ENCODE peak calls at places on chromosomes 12 and 14, in eight cellular contexts. One of them, this sample, is unnamed.

GRCh38 chr12:42356344-42356743 is 30.4 kb downstream of the PPHLN1 start:
- DNase-seq in dorsolateral prefrontal cortex: no peak
- DNase-seq in foreskin fibroblast: no peak
- DNase-seq in neural progenitor cell: no peak
- DNase-seq in natural killer cell: no peak
- DNase-seq in epithelial cell of esophagus: no peak
- DNase-seq in cardiac fibroblast: no peak
- DNase-seq in GM06990: no peak
- DNase-seq in this sample: no peak

GRCh38 chr12:32107376-32108267 is 975 bp downstream of the BICD1 start:
- DNase-seq in dorsolateral prefrontal cortex: no peak
- DNase-seq in foreskin fibroblast: peak; percentile 78
- DNase-seq in neural progenitor cell: peak; percentile 48
- DNase-seq in natural killer cell: no peak
- DNase-seq in epithelial cell of esophagus: peak; percentile 83
- DNase-seq in cardiac fibroblast: peak; percentile 85
- DNase-seq in GM06990: no peak
- DNase-seq in this sample: peak; percentile 82

GRCh38 chr14:66216763-66217162 is 269.4 kb upstream of the CCDC196 start:
- DNase-seq in dorsolateral prefrontal cortex: no peak
- DNase-seq in foreskin fibroblast: no peak
- DNase-seq in neural progenitor cell: peak; percentile 41
- DNase-seq in natural killer cell: no peak
- DNase-seq in epithelial cell of esophagus: no peak
- DNase-seq in cardiac fibroblast: peak; percentile 5
- DNase-seq in GM06990: no peak
- DNase-seq in this sample: no peak

GRCh38 chr12:113609692-113610469 is 138.2 kb upstream of the LHX5 start:
- DNase-seq in dorsolateral prefrontal cortex: no peak
- DNase-seq in foreskin fibroblast: no peak
- DNase-seq in neural progenitor cell: peak; percentile 98
- DNase-seq in natural killer cell: no peak
- DNase-seq in epithelial cell of esophagus: no peak
- DNase-seq in cardiac fibroblast: no peak
- DNase-seq in GM06990: no peak
- DNase-seq in this sample: no peak

GRCh38 chr12:6367969-6368892 is 7.1 kb downstream of the SCNN1A start:
- DNase-seq in dorsolateral prefrontal cortex: no peak
- DNase-seq in foreskin fibroblast: no peak
- DNase-seq in neural progenitor cell: no peak
- DNase-seq in natural killer cell: no peak
- DNase-seq in epithelial cell of esophagus: no peak
- DNase-seq in cardiac fibroblast: no peak
- DNase-seq in GM06990: no peak
- DNase-seq in this sample: no peak

GRCh38 chr12:13841358-13841757 is 140.0 kb downstream of the GRIN2B start:
- DNase-seq in dorsolateral prefrontal cortex: no peak
- DNase-seq in foreskin fibroblast: no peak
- DNase-seq in neural progenitor cell: no peak
- DNase-seq in natural killer cell: no peak
- DNase-seq in epithelial cell of esophagus: no peak
- DNase-seq in cardiac fibroblast: no peak
- DNase-seq in GM06990: no peak
- DNase-seq in this sample: no peak

GRCh38 chr12:124774462-124775167 is 89.0 kb downstream of the SCARB1 start:
- DNase-seq in dorsolateral prefrontal cortex: peak; percentile 72
- DNase-seq in foreskin fibroblast: peak; percentile 77
- DNase-seq in neural progenitor cell: no peak
- DNase-seq in natural killer cell: no peak
- DNase-seq in epithelial cell of esophagus: peak; percentile 86
- DNase-seq in cardiac fibroblast: peak; percentile 99
- DNase-seq in GM06990: peak; percentile 92
- DNase-seq in this sample: peak; percentile 28

GRCh38 chr14:60327447-60328331 is 78.7 kb downstream of the PPM1A start:
- DNase-seq in dorsolateral prefrontal cortex: peak; percentile 44
- DNase-seq in foreskin fibroblast: peak; percentile 46
- DNase-seq in neural progenitor cell: peak; percentile 43
- DNase-seq in natural killer cell: no peak
- DNase-seq in epithelial cell of esophagus: peak; percentile 19
- DNase-seq in cardiac fibroblast: no peak
- DNase-seq in GM06990: peak; percentile 73
- DNase-seq in this sample: no peak

GRCh38 chr12:106086696-106087095 is 52.1 kb downstream of the NUAK1 start:
- DNase-seq in dorsolateral prefrontal cortex: peak; percentile 74
- DNase-seq in foreskin fibroblast: no peak
- DNase-seq in neural progenitor cell: no peak
- DNase-seq in natural killer cell: no peak
- DNase-seq in epithelial cell of esophagus: no peak
- DNase-seq in cardiac fibroblast: no peak
- DNase-seq in GM06990: no peak
- DNase-seq in this sample: no peak

GRCh38 chr12:53869500-53869899 is 69.1 kb upstream of the HOXC13 start:
- DNase-seq in dorsolateral prefrontal cortex: no peak
- DNase-seq in foreskin fibroblast: peak; percentile 8
- DNase-seq in neural progenitor cell: no peak
- DNase-seq in natural killer cell: no peak
- DNase-seq in epithelial cell of esophagus: peak; percentile 63
- DNase-seq in cardiac fibroblast: no peak
- DNase-seq in GM06990: no peak
- DNase-seq in this sample: peak; percentile 10

GRCh38 chr14:103123634-103124500 is 606 bp downstream of the TNFAIP2 start:
- DNase-seq in dorsolateral prefrontal cortex: no peak
- DNase-seq in foreskin fibroblast: peak; percentile 48
- DNase-seq in neural progenitor cell: peak; percentile 61
- DNase-seq in natural killer cell: no peak
- DNase-seq in epithelial cell of esophagus: peak; percentile 15
- DNase-seq in cardiac fibroblast: peak; percentile 58
- DNase-seq in GM06990: no peak
- DNase-seq in this sample: no peak

GRCh38 chr12:47025349-47025748 is 54.1 kb upstream of the PCED1B start:
- DNase-seq in dorsolateral prefrontal cortex: no peak
- DNase-seq in foreskin fibroblast: no peak
- DNase-seq in neural progenitor cell: no peak
- DNase-seq in natural killer cell: no peak
- DNase-seq in epithelial cell of esophagus: no peak
- DNase-seq in cardiac fibroblast: no peak
- DNase-seq in GM06990: no peak
- DNase-seq in this sample: no peak

GRCh38 chr12:77841467-77842054 is 10.9 kb downstream of the NAV3 start:
- DNase-seq in dorsolateral prefrontal cortex: no peak
- DNase-seq in foreskin fibroblast: no peak
- DNase-seq in neural progenitor cell: no peak
- DNase-seq in natural killer cell: no peak
- DNase-seq in epithelial cell of esophagus: peak; percentile 48
- DNase-seq in cardiac fibroblast: peak; percentile 22
- DNase-seq in GM06990: no peak
- DNase-seq in this sample: peak; percentile 63

GRCh38 chr12:105166736-105167135 is 59.2 kb downstream of the WASHC4 start:
- DNase-seq in dorsolateral prefrontal cortex: no peak
- DNase-seq in foreskin fibroblast: peak; percentile 64
- DNase-seq in neural progenitor cell: no peak
- DNase-seq in natural killer cell: no peak
- DNase-seq in epithelial cell of esophagus: peak; percentile 29
- DNase-seq in cardiac fibroblast: peak; percentile 21
- DNase-seq in GM06990: no peak
- DNase-seq in this sample: no peak

GRCh38 chr14:32020882-32021281 is 56.2 kb upstream of the ARHGAP5 start:
- DNase-seq in dorsolateral prefrontal cortex: no peak
- DNase-seq in foreskin fibroblast: no peak
- DNase-seq in neural progenitor cell: no peak
- DNase-seq in natural killer cell: no peak
- DNase-seq in epithelial cell of esophagus: peak; percentile 23
- DNase-seq in cardiac fibroblast: no peak
- DNase-seq in GM06990: no peak
- DNase-seq in this sample: peak; percentile 38

GRCh38 chr12:6770094-6770493 is 2.2 kb upstream of the LAG3 start:
- DNase-seq in dorsolateral prefrontal cortex: no peak
- DNase-seq in foreskin fibroblast: no peak
- DNase-seq in neural progenitor cell: no peak
- DNase-seq in natural killer cell: no peak
- DNase-seq in epithelial cell of esophagus: no peak
- DNase-seq in cardiac fibroblast: no peak
- DNase-seq in GM06990: no peak
- DNase-seq in this sample: no peak

GRCh38 chr12:55930771-55931316 is at the start of gene DGKA:
- DNase-seq in dorsolateral prefrontal cortex: no peak
- DNase-seq in foreskin fibroblast: peak; percentile 86
- DNase-seq in neural progenitor cell: peak; percentile 52
- DNase-seq in natural killer cell: peak; percentile 25
- DNase-seq in epithelial cell of esophagus: peak; percentile 92
- DNase-seq in cardiac fibroblast: peak; percentile 87
- DNase-seq in GM06990: peak; percentile 53
- DNase-seq in this sample: peak; percentile 96

DNA sequence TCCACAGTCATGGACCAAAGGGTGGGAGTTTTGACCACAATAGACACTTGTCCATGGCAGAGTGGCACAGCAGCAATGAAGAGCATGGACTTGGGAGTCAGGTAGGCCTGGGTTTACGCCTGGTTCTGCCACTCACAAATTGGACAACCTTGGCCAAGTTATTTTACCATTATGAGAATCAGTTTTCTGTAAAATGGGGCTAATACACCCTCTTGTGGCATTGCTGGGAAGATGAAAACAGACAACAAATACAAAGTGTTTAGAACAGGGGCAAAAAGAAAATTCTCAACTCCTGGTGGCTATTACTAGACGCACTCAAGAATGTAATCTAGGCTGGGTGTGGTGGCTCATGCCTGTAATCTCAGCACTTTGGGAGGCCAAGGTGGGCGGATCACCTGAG is 2.6 kb downstream of the C12orf43 start:
- DNase-seq in dorsolateral prefrontal cortex: no peak
- DNase-seq in foreskin fibroblast: no peak
- DNase-seq in neural progenitor cell: no peak
- DNase-seq in natural killer cell: no peak
- DNase-seq in epithelial cell of esophagus: no peak
- DNase-seq in cardiac fibroblast: no peak
- DNase-seq in GM06990: no peak
- DNase-seq in this sample: no peak
- TF ChIP-seq CTCF in dorsolateral prefrontal cortex: no peak
- TF ChIP-seq CTCF in foreskin fibroblast: no peak
- TF ChIP-seq CTCF in neural progenitor cell: no peak
- TF ChIP-seq CTCF in natural killer cell: no peak
- TF ChIP-seq CTCF in epithelial cell of esophagus: peak; percentile 18
- TF ChIP-seq CTCF in cardiac fibroblast: no peak
- TF ChIP-seq CTCF in GM06990: no peak
- TF ChIP-seq CTCF in this sample: no peak

GRCh38 chr12:49622501-49623141 is 740 bp upstream of the PRPF40B start:
- DNase-seq in dorsolateral prefrontal cortex: no peak
- DNase-seq in foreskin fibroblast: no peak
- DNase-seq in neural progenitor cell: peak; percentile 58
- DNase-seq in natural killer cell: peak; percentile 32
- DNase-seq in epithelial cell of esophagus: no peak
- DNase-seq in cardiac fibroblast: peak; percentile 22
- DNase-seq in GM06990: peak; percentile 80
- DNase-seq in this sample: peak; percentile 26

GRCh38 chr12:49624919-49625577 is 1.7 kb downstream of the PRPF40B start:
- DNase-seq in dorsolateral prefrontal cortex: no peak
- DNase-seq in foreskin fibroblast: peak; percentile 25
- DNase-seq in neural progenitor cell: no peak
- DNase-seq in natural killer cell: no peak
- DNase-seq in epithelial cell of esophagus: peak; percentile 91
- DNase-seq in cardiac fibroblast: peak; percentile 76
- DNase-seq in GM06990: no peak
- DNase-seq in this sample: peak; percentile 93

GRCh38 chr12:49626169-49626835 is 2.9 kb downstream of the PRPF40B start:
- DNase-seq in dorsolateral prefrontal cortex: no peak
- DNase-seq in foreskin fibroblast: peak; percentile 28
- DNase-seq in neural progenitor cell: no peak
- DNase-seq in natural killer cell: no peak
- DNase-seq in epithelial cell of esophagus: peak; percentile 39
- DNase-seq in cardiac fibroblast: peak; percentile 49
- DNase-seq in GM06990: no peak
- DNase-seq in this sample: peak; percentile 22

GRCh38 chr12:49621651-49622500 is 1.5 kb upstream of the PRPF40B start:
- DNase-seq in dorsolateral prefrontal cortex: no peak
- DNase-seq in foreskin fibroblast: peak; percentile 28
- DNase-seq in neural progenitor cell: no peak
- DNase-seq in natural killer cell: no peak
- DNase-seq in epithelial cell of esophagus: no peak
- DNase-seq in cardiac fibroblast: no peak
- DNase-seq in GM06990: peak; percentile 61
- DNase-seq in this sample: no peak

GRCh38 chr12:49623142-49623899 is at the start of gene PRPF40B:
- DNase-seq in dorsolateral prefrontal cortex: peak; percentile 84
- DNase-seq in foreskin fibroblast: peak; percentile 92
- DNase-seq in neural progenitor cell: peak; percentile 94
- DNase-seq in natural killer cell: peak; percentile 81
- DNase-seq in epithelial cell of esophagus: peak; percentile 86
- DNase-seq in cardiac fibroblast: peak; percentile 79
- DNase-seq in GM06990: peak; percentile 87
- DNase-seq in this sample: peak; percentile 63
- TF ChIP-seq CTCF in dorsolateral prefrontal cortex: peak; percentile 40
- TF ChIP-seq CTCF in foreskin fibroblast: peak; percentile 41
- TF ChIP-seq CTCF in neural progenitor cell: peak; percentile 66
- TF ChIP-seq CTCF in natural killer cell: peak; percentile 19
- TF ChIP-seq CTCF in epithelial cell of esophagus: no peak
- TF ChIP-seq CTCF in cardiac fibroblast: no peak
- TF ChIP-seq CTCF in GM06990: peak; percentile 32
- TF ChIP-seq CTCF in this sample: peak; percentile 46

GRCh38 chr14:64766430-64767151 is 62.4 kb downstream of the PLEKHG3 start:
- DNase-seq in dorsolateral prefrontal cortex: no peak
- DNase-seq in foreskin fibroblast: no peak
- DNase-seq in neural progenitor cell: peak; percentile 59
- DNase-seq in natural killer cell: no peak
- DNase-seq in epithelial cell of esophagus: peak; percentile 82
- DNase-seq in cardiac fibroblast: no peak
- DNase-seq in GM06990: no peak
- DNase-seq in this sample: peak; percentile 69
- TF ChIP-seq CTCF in dorsolateral prefrontal cortex: no peak
- TF ChIP-seq CTCF in foreskin fibroblast: no peak
- TF ChIP-seq CTCF in neural progenitor cell: peak; percentile 30
- TF ChIP-seq CTCF in natural killer cell: no peak
- TF ChIP-seq CTCF in epithelial cell of esophagus: no peak
- TF ChIP-seq CTCF in cardiac fibroblast: no peak
- TF ChIP-seq CTCF in GM06990: no peak
- TF ChIP-seq CTCF in this sample: no peak

DNA sequence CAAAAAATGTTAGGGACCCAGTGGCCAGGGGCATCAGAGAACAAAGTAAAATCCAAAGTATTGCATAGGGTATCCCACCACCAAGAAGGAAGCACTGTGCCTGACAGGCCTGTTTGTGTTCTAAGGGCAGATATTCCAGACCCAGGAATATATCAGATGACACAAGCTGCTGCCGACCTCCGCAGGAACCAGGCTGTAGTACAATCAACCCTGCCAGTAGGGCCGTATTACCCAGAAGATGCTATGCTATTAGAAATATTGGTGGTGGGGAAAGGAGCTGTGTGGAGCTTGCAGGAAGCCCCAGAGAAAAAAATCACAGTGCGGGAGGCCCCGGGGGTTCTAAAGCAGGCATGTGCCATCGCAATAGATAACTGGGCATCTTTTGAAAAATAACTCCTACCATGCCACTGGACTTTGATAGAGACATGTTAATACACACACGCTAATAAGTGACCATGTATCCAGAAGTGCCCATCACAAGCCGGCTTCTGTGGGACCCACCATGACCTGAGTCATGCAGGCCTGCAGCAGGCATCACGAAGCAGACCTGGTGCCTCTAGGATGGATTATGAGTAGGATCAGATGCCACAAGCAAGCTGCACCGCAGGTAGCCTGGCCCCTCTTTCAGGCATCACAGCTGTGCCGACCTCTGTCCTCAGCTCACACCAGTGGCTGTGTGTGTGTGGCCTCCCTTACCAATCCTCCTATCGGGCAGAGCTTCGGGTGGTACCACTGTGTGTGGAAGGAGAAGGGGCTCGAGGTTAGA is 242.7 kb downstream of the BCL11B start:
- DNase-seq in dorsolateral prefrontal cortex: no peak
- DNase-seq in foreskin fibroblast: no peak
- DNase-seq in neural progenitor cell: peak; percentile 52
- DNase-seq in natural killer cell: no peak
- DNase-seq in epithelial cell of esophagus: no peak
- DNase-seq in cardiac fibroblast: no peak
- DNase-seq in GM06990: no peak
- DNase-seq in this sample: no peak
- TF ChIP-seq CTCF in dorsolateral prefrontal cortex: no peak
- TF ChIP-seq CTCF in foreskin fibroblast: no peak
- TF ChIP-seq CTCF in neural progenitor cell: peak; percentile 25
- TF ChIP-seq CTCF in natural killer cell: no peak
- TF ChIP-seq CTCF in epithelial cell of esophagus: no peak
- TF ChIP-seq CTCF in cardiac fibroblast: no peak
- TF ChIP-seq CTCF in GM06990: no peak
- TF ChIP-seq CTCF in this sample: no peak